ENCODE peak calls at places on chromosomes 5 and 9, in six cellular contexts. I, S, C, A, L and Y are unnamed samples.

GRCh38 chr5:14871084-14871572 is 450 bp downstream of the ANKH start:
- DNase-seq in I (peak; percentile 84), S (no peak), C (peak; percentile 60), A (peak; percentile 25), L (no peak), Y (peak; percentile 31)

GRCh38 chr9:137313326-137313920 is 11.4 kb upstream of the NRARP start:
- DNase-seq in I (no peak), S (no peak), C (no peak), A (no peak), L (no peak), Y (no peak)

GRCh38 chr9:32665101-32665500 is 29.6 kb upstream of the TAF1L start:
- DNase-seq in I (no peak), S (no peak), C (no peak), A (no peak), L (peak; percentile 2), Y (no peak)

GRCh38 chr5:58266402-58266801 is 193.5 kb downstream of the PLK2 start:
- DNase-seq in I (no peak), S (no peak), C (no peak), A (no peak), L (no peak), Y (no peak)

GRCh38 chr9:120579139-120579749 is 723 bp downstream of the CDK5RAP2 start:
- DNase-seq in I (no peak), S (no peak), C (no peak), A (no peak), L (no peak), Y (peak; percentile 32)

GRCh38 chr5:170582931-170583330 is 79.1 kb downstream of the KCNIP1 start:
- DNase-seq in I (peak; percentile 59), S (no peak), C (no peak), A (no peak), L (no peak), Y (no peak)

GRCh38 chr5:148290271-148291195 is 21.7 kb upstream of the SPINK7 start:
- DNase-seq in I (no peak), S (no peak), C (no peak), A (no peak), L (no peak), Y (peak; percentile 63)

GRCh38 chr5:125798311-125798710 is 624.9 kb upstream of the GRAMD2B start:
- DNase-seq in I (no peak), S (no peak), C (no peak), A (no peak), L (no peak), Y (no peak)

GRCh38 chr9:5113994-5114748 is 71.3 kb downstream of the INSL6 start:
- DNase-seq in I (peak; percentile 65), S (no peak), C (no peak), A (no peak), L (no peak), Y (no peak)

GRCh38 chr5:14327624-14328023 is 184.5 kb downstream of the TRIO start:
- DNase-seq in I (no peak), S (no peak), C (no peak), A (no peak), L (no peak), Y (no peak)

GRCh38 chr9:126320158-126320922 is 6.3 kb upstream of the MVB12B start:
- DNase-seq in I (no peak), S (no peak), C (no peak), A (no peak), L (no peak), Y (no peak)